ENCODE peak calls at places on chromosome 21, in five cellular contexts. One of them, this sample, is unnamed.

GRCh38 chr21:35940074-35940927 is 120.0 kb downstream of the SETD4 start:
- DNase-seq in adrenal gland: peak; percentile 53
- DNase-seq in MCF 10A: peak; percentile 74
- DNase-seq in brain microvascular endothelial cell: peak; percentile 58
- DNase-seq in coronary artery: no peak
- DNase-seq in this sample: no peak

GRCh38 chr21:31543191-31543590 is 116.3 kb upstream of the SOD1 start:
- DNase-seq in adrenal gland: no peak
- DNase-seq in brain microvascular endothelial cell: no peak
- DNase-seq in MCF 10A: peak; percentile 68
- DNase-seq in coronary artery: no peak
- DNase-seq in this sample: no peak

GRCh38 chr21:38506606-38507331 is 8.5 kb upstream of the ERG start:
- DNase-seq in MCF 10A: no peak
- DNase-seq in coronary artery: no peak
- DNase-seq in brain microvascular endothelial cell: no peak
- DNase-seq in adrenal gland: no peak
- DNase-seq in this sample: no peak

GRCh38 chr21:31117046-31117916 is 79.0 kb upstream of the KRTAP19-8 start:
- DNase-seq in brain microvascular endothelial cell: peak; percentile 69
- DNase-seq in coronary artery: no peak
- DNase-seq in MCF 10A: peak; percentile 49
- DNase-seq in adrenal gland: no peak
- DNase-seq in this sample: no peak

GRCh38 chr21:31665397-31665796 is 5.9 kb downstream of the SOD1 start:
- DNase-seq in MCF 10A: peak; percentile 27
- DNase-seq in adrenal gland: peak; percentile 62
- DNase-seq in brain microvascular endothelial cell: peak; percentile 4
- DNase-seq in coronary artery: no peak
- DNase-seq in this sample: no peak

GRCh38 chr21:45328198-45329087 is 40.7 kb upstream of the POFUT2 start:
- DNase-seq in brain microvascular endothelial cell: no peak
- DNase-seq in coronary artery: no peak
- DNase-seq in MCF 10A: no peak
- DNase-seq in adrenal gland: no peak
- DNase-seq in this sample: no peak

GRCh38 chr21:36306872-36307534 is 13.0 kb upstream of the MORC3 start:
- DNase-seq in MCF 10A: no peak
- DNase-seq in brain microvascular endothelial cell: no peak
- DNase-seq in adrenal gland: no peak
- DNase-seq in coronary artery: no peak
- DNase-seq in this sample: no peak

GRCh38 chr21:44952116-44952928 is 12.5 kb downstream of the SLX9 start:
- DNase-seq in brain microvascular endothelial cell: no peak
- DNase-seq in coronary artery: peak; percentile 88
- DNase-seq in adrenal gland: no peak
- DNase-seq in MCF 10A: no peak
- DNase-seq in this sample: no peak

GRCh38 chr21:14670409-14670808 is 124.3 kb upstream of the SAMSN1 start:
- DNase-seq in coronary artery: no peak
- DNase-seq in MCF 10A: no peak
- DNase-seq in brain microvascular endothelial cell: no peak
- DNase-seq in adrenal gland: no peak
- DNase-seq in this sample: no peak

GRCh38 chr21:28910280-28910887 is 82.3 kb downstream of the LTN1 start:
- DNase-seq in adrenal gland: no peak
- DNase-seq in coronary artery: no peak
- DNase-seq in brain microvascular endothelial cell: no peak
- DNase-seq in MCF 10A: no peak
- DNase-seq in this sample: no peak

GRCh38 chr21:33441489-33442477 is 38.0 kb downstream of the TMEM50B start:
- DNase-seq in MCF 10A: peak; percentile 92
- DNase-seq in coronary artery: peak; percentile 89
- DNase-seq in brain microvascular endothelial cell: peak; percentile 90
- DNase-seq in adrenal gland: peak; percentile 78
- DNase-seq in this sample: no peak

GRCh38 chr21:45154511-45155508 is 80.4 kb downstream of the ADARB1 start:
- DNase-seq in MCF 10A: peak; percentile 29
- DNase-seq in brain microvascular endothelial cell: peak; percentile 95
- DNase-seq in coronary artery: peak; percentile 72
- DNase-seq in adrenal gland: no peak
- DNase-seq in this sample: no peak

GRCh38 chr21:9763807-9764206 is 757.6 kb upstream of the TPTE start:
- DNase-seq in MCF 10A: no peak
- DNase-seq in coronary artery: no peak
- DNase-seq in adrenal gland: no peak
- DNase-seq in brain microvascular endothelial cell: no peak
- DNase-seq in this sample: no peak

GRCh38 chr21:39182484-39183271 is 573 bp downstream of the PSMG1 start:
- DNase-seq in adrenal gland: peak; percentile 34
- DNase-seq in brain microvascular endothelial cell: peak; percentile 17
- DNase-seq in MCF 10A: peak; percentile 18
- DNase-seq in coronary artery: no peak
- DNase-seq in this sample: no peak

GRCh38 chr21:46216132-46216747 is 12.3 kb downstream of the LSS start:
- DNase-seq in adrenal gland: no peak
- DNase-seq in brain microvascular endothelial cell: no peak
- DNase-seq in MCF 10A: no peak
- DNase-seq in coronary artery: no peak
- DNase-seq in this sample: no peak

GRCh38 chr21:45970674-45971486 is 10.7 kb upstream of the COL6A1 start:
- DNase-seq in adrenal gland: no peak
- DNase-seq in coronary artery: peak; percentile 81
- DNase-seq in brain microvascular endothelial cell: no peak
- DNase-seq in MCF 10A: peak; percentile 48
- DNase-seq in this sample: peak; percentile 79

GRCh38 chr21:27796106-27796505 is 829.2 kb upstream of the ADAMTS5 start:
- DNase-seq in brain microvascular endothelial cell: no peak
- DNase-seq in adrenal gland: no peak
- DNase-seq in MCF 10A: no peak
- DNase-seq in coronary artery: no peak
- DNase-seq in this sample: no peak

GRCh38 chr21:38365521-38365920 is 108.7 kb downstream of the KCNJ15 start:
- DNase-seq in adrenal gland: no peak
- DNase-seq in coronary artery: no peak
- DNase-seq in MCF 10A: no peak
- DNase-seq in brain microvascular endothelial cell: no peak
- DNase-seq in this sample: no peak

GRCh38 chr21:22791986-22792560 is 1793.9 kb downstream of the NCAM2 start:
- DNase-seq in brain microvascular endothelial cell: peak; percentile 24
- DNase-seq in coronary artery: no peak
- DNase-seq in MCF 10A: peak; percentile 60
- DNase-seq in adrenal gland: peak; percentile 15
- DNase-seq in this sample: no peak

GRCh38 chr21:39847877-39848276 is 19.4 kb upstream of the PCP4 start:
- DNase-seq in brain microvascular endothelial cell: no peak
- DNase-seq in MCF 10A: no peak
- DNase-seq in adrenal gland: no peak
- DNase-seq in coronary artery: no peak
- DNase-seq in this sample: no peak

GRCh38 chr21:15638856-15639549 is 90.8 kb upstream of the USP25 start:
- DNase-seq in coronary artery: no peak
- DNase-seq in adrenal gland: no peak
- DNase-seq in MCF 10A: peak; percentile 77
- DNase-seq in brain microvascular endothelial cell: no peak
- DNase-seq in this sample: no peak

GRCh38 chr21:45641480-45642035 is 2.0 kb upstream of the PCBP3 start:
- DNase-seq in coronary artery: no peak
- DNase-seq in brain microvascular endothelial cell: no peak
- DNase-seq in adrenal gland: no peak
- DNase-seq in MCF 10A: no peak
- DNase-seq in this sample: no peak

GRCh38 chr21:38166214-38166547 is 90.6 kb upstream of the KCNJ15 start:
- DNase-seq in MCF 10A: no peak
- DNase-seq in adrenal gland: no peak
- DNase-seq in brain microvascular endothelial cell: no peak
- DNase-seq in coronary artery: no peak
- DNase-seq in this sample: no peak

GRCh38 chr21:38669186-38669585 is 136.5 kb upstream of the ETS2 start:
- DNase-seq in coronary artery: no peak
- DNase-seq in adrenal gland: no peak
- DNase-seq in MCF 10A: peak; percentile 48
- DNase-seq in brain microvascular endothelial cell: peak; percentile 8
- DNase-seq in this sample: no peak

GRCh38 chr21:46265736-46266525 is 19.5 kb downstream of the MCM3AP start:
- DNase-seq in MCF 10A: no peak
- DNase-seq in brain microvascular endothelial cell: no peak
- DNase-seq in coronary artery: no peak
- DNase-seq in adrenal gland: no peak
- DNase-seq in this sample: no peak

GRCh38 chr21:39125752-39126485 is 57.3 kb downstream of the PSMG1 start:
- DNase-seq in brain microvascular endothelial cell: peak; percentile 52
- DNase-seq in MCF 10A: peak; percentile 78
- DNase-seq in adrenal gland: peak; percentile 55
- DNase-seq in coronary artery: no peak
- DNase-seq in this sample: no peak

GRCh38 chr21:35764077-35764476 is 296.2 kb downstream of the SETD4 start:
- DNase-seq in MCF 10A: no peak
- DNase-seq in brain microvascular endothelial cell: no peak
- DNase-seq in adrenal gland: no peak
- DNase-seq in coronary artery: no peak
- DNase-seq in this sample: no peak

GRCh38 chr21:37220433-37220980 is 46.6 kb downstream of the VPS26C start:
- DNase-seq in adrenal gland: peak; percentile 25
- DNase-seq in brain microvascular endothelial cell: peak; percentile 24
- DNase-seq in coronary artery: peak; percentile 76
- DNase-seq in MCF 10A: no peak
- DNase-seq in this sample: no peak

GRCh38 chr21:42062543-42063022 is 8.5 kb upstream of the UMODL1 start:
- DNase-seq in coronary artery: no peak
- DNase-seq in brain microvascular endothelial cell: no peak
- DNase-seq in MCF 10A: no peak
- DNase-seq in adrenal gland: no peak
- DNase-seq in this sample: no peak

DNA sequence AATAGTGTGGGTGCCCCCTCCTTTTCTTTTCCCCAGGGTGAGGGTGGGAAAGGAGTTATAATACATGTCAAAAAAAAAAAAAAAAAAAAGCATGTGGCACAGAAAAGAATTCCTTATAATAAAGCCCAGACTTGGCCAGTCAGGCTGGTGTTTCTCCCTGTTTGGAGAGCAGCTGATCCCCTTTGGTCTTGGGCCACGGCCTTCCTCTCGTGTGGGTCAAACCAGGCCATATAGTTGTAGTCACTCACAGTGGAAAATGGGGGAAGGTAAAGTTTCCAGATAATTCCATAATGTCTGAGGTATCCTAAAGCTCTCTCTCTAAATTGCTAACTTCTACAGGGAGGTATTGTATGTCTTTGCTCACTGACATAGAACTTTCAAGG is 22.0 kb downstream of the CLIC6 start:
- DNase-seq in adrenal gland: no peak
- DNase-seq in MCF 10A: no peak
- DNase-seq in brain microvascular endothelial cell: no peak
- DNase-seq in coronary artery: no peak
- DNase-seq in this sample: no peak
- TF ChIP-seq CTCF in adrenal gland: no peak
- TF ChIP-seq CTCF in MCF 10A: no peak
- TF ChIP-seq CTCF in brain microvascular endothelial cell: no peak
- TF ChIP-seq CTCF in coronary artery: no peak
- TF ChIP-seq CTCF in this sample: no peak

GRCh38 chr21:40847956-40848355 is 998 bp upstream of the DSCAM start:
- DNase-seq in adrenal gland: no peak
- DNase-seq in coronary artery: no peak
- DNase-seq in brain microvascular endothelial cell: no peak
- DNase-seq in MCF 10A: no peak
- DNase-seq in this sample: no peak
- TF ChIP-seq CTCF in adrenal gland: no peak
- TF ChIP-seq CTCF in coronary artery: no peak
- TF ChIP-seq CTCF in brain microvascular endothelial cell: no peak
- TF ChIP-seq CTCF in MCF 10A: no peak
- TF ChIP-seq CTCF in this sample: peak; percentile 23

GRCh38 chr21:17900281-17900989 is 81.3 kb upstream of the C21orf91 start:
- DNase-seq in adrenal gland: no peak
- DNase-seq in brain microvascular endothelial cell: no peak
- DNase-seq in MCF 10A: no peak
- DNase-seq in coronary artery: no peak
- DNase-seq in this sample: no peak

GRCh38 chr21:17900990-17901385 is 81.8 kb upstream of the C21orf91 start:
- DNase-seq in brain microvascular endothelial cell: no peak
- DNase-seq in adrenal gland: no peak
- DNase-seq in coronary artery: no peak
- DNase-seq in MCF 10A: no peak
- DNase-seq in this sample: no peak

GRCh38 chr21:17903929-17904639 is 84.9 kb upstream of the C21orf91 start:
- DNase-seq in coronary artery: no peak
- DNase-seq in MCF 10A: no peak
- DNase-seq in adrenal gland: no peak
- DNase-seq in brain microvascular endothelial cell: no peak
- DNase-seq in this sample: no peak

GRCh38 chr21:17901458-17902092 is 82.4 kb upstream of the C21orf91 start:
- DNase-seq in brain microvascular endothelial cell: no peak
- DNase-seq in coronary artery: no peak
- DNase-seq in adrenal gland: no peak
- DNase-seq in MCF 10A: no peak
- DNase-seq in this sample: no peak

DNA sequence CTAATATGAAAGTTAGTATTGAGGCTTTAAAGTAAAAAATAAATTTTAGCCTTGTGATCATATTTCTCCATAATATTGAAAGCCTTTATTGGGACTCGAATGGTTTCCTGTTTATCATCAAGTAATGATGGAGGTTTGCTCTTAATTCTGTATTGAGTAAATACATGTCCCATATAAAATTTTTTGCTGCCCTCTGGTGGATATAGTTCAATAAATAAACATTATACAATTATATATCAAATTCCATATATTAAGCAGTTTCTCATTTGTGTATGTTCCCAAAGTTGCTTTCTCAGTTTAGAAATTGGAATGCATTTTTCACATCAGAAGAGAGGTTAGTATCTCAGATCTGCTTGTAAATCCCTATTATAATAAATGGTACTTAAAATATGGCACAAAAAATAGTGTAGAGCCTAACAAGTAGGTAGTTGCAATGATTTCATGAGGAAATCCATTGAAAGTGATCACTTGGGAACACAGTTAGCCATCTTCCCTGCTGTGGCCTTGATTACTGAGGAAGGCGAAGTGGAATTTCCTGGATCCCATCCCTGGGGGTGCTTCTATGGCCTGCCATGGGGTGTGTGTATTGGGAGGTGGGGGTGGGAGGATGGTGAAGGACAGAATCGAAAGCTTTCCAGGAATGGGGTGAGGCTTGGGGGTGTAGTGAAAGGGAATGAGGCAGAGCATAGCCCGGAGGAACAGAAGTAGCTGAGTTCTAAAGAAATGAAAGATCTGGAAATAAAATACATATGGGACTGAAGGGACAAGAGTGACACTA is 84.1 kb upstream of the C21orf91 start:
- DNase-seq in adrenal gland: no peak
- DNase-seq in brain microvascular endothelial cell: no peak
- DNase-seq in MCF 10A: peak; percentile 45
- DNase-seq in coronary artery: no peak
- DNase-seq in this sample: no peak
- TF ChIP-seq CTCF in adrenal gland: peak; percentile 15
- TF ChIP-seq CTCF in brain microvascular endothelial cell: no peak
- TF ChIP-seq CTCF in MCF 10A: peak; percentile 9
- TF ChIP-seq CTCF in coronary artery: no peak
- TF ChIP-seq CTCF in this sample: peak; percentile 63

GRCh38 chr21:18677632-18678031 is 274.0 kb upstream of the TMPRSS15 start:
- DNase-seq in brain microvascular endothelial cell: no peak
- DNase-seq in coronary artery: no peak
- DNase-seq in MCF 10A: no peak
- DNase-seq in adrenal gland: no peak
- DNase-seq in this sample: no peak
- TF ChIP-seq CTCF in brain microvascular endothelial cell: no peak
- TF ChIP-seq CTCF in coronary artery: no peak
- TF ChIP-seq CTCF in MCF 10A: no peak
- TF ChIP-seq CTCF in adrenal gland: no peak
- TF ChIP-seq CTCF in this sample: no peak

GRCh38 chr21:43371786-43372185 is 55.1 kb downstream of the SIK1 start:
- DNase-seq in adrenal gland: no peak
- DNase-seq in MCF 10A: no peak
- DNase-seq in brain microvascular endothelial cell: no peak
- DNase-seq in coronary artery: no peak
- DNase-seq in this sample: no peak
- TF ChIP-seq CTCF in adrenal gland: no peak
- TF ChIP-seq CTCF in MCF 10A: no peak
- TF ChIP-seq CTCF in brain microvascular endothelial cell: no peak
- TF ChIP-seq CTCF in coronary artery: no peak
- TF ChIP-seq CTCF in this sample: no peak

This sample was measured in type B pancreatic cell.